ENCODE peak calls at places on chromosome 10, in eight cellular contexts. One of them, this sample, is unnamed.

GRCh38 chr10:79380125-79380917 is 33.1 kb downstream of the PPIF start:
- DNase-seq in fibroblast of the aortic adventitia: peak; percentile 74
- DNase-seq in foreskin fibroblast: peak; percentile 41
- DNase-seq in HCT116: no peak
- DNase-seq in H1: no peak
- DNase-seq in coronary artery: peak; percentile 78
- DNase-seq in astrocyte: no peak
- DNase-seq in lower leg skin: no peak
- DNase-seq in this sample: peak; percentile 88

GRCh38 chr10:2925631-2926030 is 141.7 kb upstream of the PFKP start:
- DNase-seq in fibroblast of the aortic adventitia: peak; percentile 49
- DNase-seq in foreskin fibroblast: no peak
- DNase-seq in HCT116: no peak
- DNase-seq in H1: no peak
- DNase-seq in coronary artery: no peak
- DNase-seq in astrocyte: peak; percentile 75
- DNase-seq in lower leg skin: peak; percentile 45
- DNase-seq in this sample: peak; percentile 58

GRCh38 chr10:3754727-3755439 is 30.1 kb downstream of the KLF6 start:
- DNase-seq in fibroblast of the aortic adventitia: peak; percentile 99
- DNase-seq in foreskin fibroblast: peak; percentile 85
- DNase-seq in HCT116: peak; percentile 91
- DNase-seq in H1: no peak
- DNase-seq in coronary artery: no peak
- DNase-seq in astrocyte: peak; percentile 98
- DNase-seq in lower leg skin: no peak
- DNase-seq in this sample: peak; percentile 90

GRCh38 chr10:75546004-75546403 is 114.6 kb downstream of the LRMDA start:
- DNase-seq in fibroblast of the aortic adventitia: peak; percentile 41
- DNase-seq in foreskin fibroblast: no peak
- DNase-seq in HCT116: no peak
- DNase-seq in H1: no peak
- DNase-seq in coronary artery: no peak
- DNase-seq in astrocyte: no peak
- DNase-seq in lower leg skin: no peak
- DNase-seq in this sample: no peak

GRCh38 chr10:63681965-63682704 is 160.9 kb downstream of the REEP3 start:
- DNase-seq in fibroblast of the aortic adventitia: peak; percentile 100
- DNase-seq in foreskin fibroblast: peak; percentile 98
- DNase-seq in HCT116: no peak
- DNase-seq in H1: no peak
- DNase-seq in coronary artery: no peak
- DNase-seq in astrocyte: peak; percentile 63
- DNase-seq in lower leg skin: peak; percentile 65
- DNase-seq in this sample: peak; percentile 99

GRCh38 chr10:42952931-42953683 is 123.8 kb upstream of the RET start:
- DNase-seq in fibroblast of the aortic adventitia: no peak
- DNase-seq in foreskin fibroblast: no peak
- DNase-seq in HCT116: no peak
- DNase-seq in H1: peak; percentile 48
- DNase-seq in coronary artery: peak; percentile 35
- DNase-seq in astrocyte: no peak
- DNase-seq in lower leg skin: peak; percentile 8
- DNase-seq in this sample: no peak

GRCh38 chr10:9596368-9596920 is 1421.2 kb upstream of the CELF2 start:
- DNase-seq in fibroblast of the aortic adventitia: no peak
- DNase-seq in foreskin fibroblast: peak; percentile 63
- DNase-seq in HCT116: no peak
- DNase-seq in H1: no peak
- DNase-seq in coronary artery: no peak
- DNase-seq in astrocyte: peak; percentile 42
- DNase-seq in lower leg skin: no peak
- DNase-seq in this sample: no peak

GRCh38 chr10:78139336-78139735 is 105.7 kb downstream of the RPS24 start:
- DNase-seq in fibroblast of the aortic adventitia: no peak
- DNase-seq in foreskin fibroblast: no peak
- DNase-seq in HCT116: no peak
- DNase-seq in H1: peak; percentile 55
- DNase-seq in coronary artery: no peak
- DNase-seq in astrocyte: no peak
- DNase-seq in lower leg skin: no peak
- DNase-seq in this sample: no peak

GRCh38 chr10:129800-130199 is 5.5 kb upstream of the ZMYND11 start:
- DNase-seq in fibroblast of the aortic adventitia: peak; percentile 43
- DNase-seq in foreskin fibroblast: no peak
- DNase-seq in HCT116: no peak
- DNase-seq in H1: no peak
- DNase-seq in coronary artery: no peak
- DNase-seq in astrocyte: no peak
- DNase-seq in lower leg skin: no peak
- DNase-seq in this sample: no peak

GRCh38 chr10:102565793-102566192 is 62.0 kb downstream of the SUFU start:
- DNase-seq in fibroblast of the aortic adventitia: no peak
- DNase-seq in foreskin fibroblast: no peak
- DNase-seq in HCT116: no peak
- DNase-seq in H1: peak; percentile 78
- DNase-seq in coronary artery: no peak
- DNase-seq in astrocyte: no peak
- DNase-seq in lower leg skin: no peak
- DNase-seq in this sample: no peak

GRCh38 chr10:126479280-126479679 is 91.0 kb upstream of the ADAM12 start:
- DNase-seq in fibroblast of the aortic adventitia: no peak
- DNase-seq in foreskin fibroblast: no peak
- DNase-seq in HCT116: no peak
- DNase-seq in H1: peak; percentile 16
- DNase-seq in coronary artery: no peak
- DNase-seq in astrocyte: no peak
- DNase-seq in lower leg skin: no peak
- DNase-seq in this sample: no peak

GRCh38 chr10:44339218-44339617 is 45.7 kb downstream of the CXCL12 start:
- DNase-seq in fibroblast of the aortic adventitia: no peak
- DNase-seq in foreskin fibroblast: no peak
- DNase-seq in HCT116: no peak
- DNase-seq in H1: no peak
- DNase-seq in coronary artery: peak; percentile 46
- DNase-seq in astrocyte: no peak
- DNase-seq in lower leg skin: no peak
- DNase-seq in this sample: no peak

GRCh38 chr10:36880898-36881297 is 244.5 kb upstream of the ANKRD30A start:
- DNase-seq in fibroblast of the aortic adventitia: peak; percentile 68
- DNase-seq in foreskin fibroblast: peak; percentile 1
- DNase-seq in HCT116: no peak
- DNase-seq in H1: no peak
- DNase-seq in coronary artery: no peak
- DNase-seq in astrocyte: no peak
- DNase-seq in lower leg skin: no peak
- DNase-seq in this sample: peak; percentile 45

GRCh38 chr10:24104895-24105294 is 104.0 kb upstream of the KIAA1217 start:
- DNase-seq in fibroblast of the aortic adventitia: no peak
- DNase-seq in foreskin fibroblast: no peak
- DNase-seq in HCT116: no peak
- DNase-seq in H1: no peak
- DNase-seq in coronary artery: no peak
- DNase-seq in astrocyte: no peak
- DNase-seq in lower leg skin: no peak
- DNase-seq in this sample: no peak

GRCh38 chr10:120824864-120825263 is 26.3 kb upstream of the WDR11 start:
- DNase-seq in fibroblast of the aortic adventitia: no peak
- DNase-seq in foreskin fibroblast: no peak
- DNase-seq in HCT116: peak; percentile 54
- DNase-seq in H1: peak; percentile 68
- DNase-seq in coronary artery: no peak
- DNase-seq in astrocyte: peak; percentile 3
- DNase-seq in lower leg skin: no peak
- DNase-seq in this sample: peak; percentile 12

GRCh38 chr10:72935358-72935757 is 19.2 kb downstream of the PLA2G12B start:
- DNase-seq in fibroblast of the aortic adventitia: no peak
- DNase-seq in foreskin fibroblast: peak; percentile 56
- DNase-seq in HCT116: peak; percentile 10
- DNase-seq in H1: no peak
- DNase-seq in coronary artery: no peak
- DNase-seq in astrocyte: no peak
- DNase-seq in lower leg skin: no peak
- DNase-seq in this sample: no peak

GRCh38 chr10:17244712-17245365 is 16.8 kb downstream of the VIM start:
- DNase-seq in fibroblast of the aortic adventitia: peak; percentile 34
- DNase-seq in foreskin fibroblast: no peak
- DNase-seq in HCT116: no peak
- DNase-seq in H1: no peak
- DNase-seq in coronary artery: no peak
- DNase-seq in astrocyte: no peak
- DNase-seq in lower leg skin: no peak
- DNase-seq in this sample: no peak

GRCh38 chr10:44961931-44962750 is 2.5 kb downstream of the RASSF4 start:
- DNase-seq in fibroblast of the aortic adventitia: no peak
- DNase-seq in foreskin fibroblast: no peak
- DNase-seq in HCT116: no peak
- DNase-seq in H1: peak; percentile 38
- DNase-seq in coronary artery: peak; percentile 59
- DNase-seq in astrocyte: no peak
- DNase-seq in lower leg skin: no peak
- DNase-seq in this sample: no peak

GRCh38 chr10:26621889-26622681 is 75.4 kb upstream of the PDSS1 start:
- DNase-seq in fibroblast of the aortic adventitia: peak; percentile 5
- DNase-seq in foreskin fibroblast: no peak
- DNase-seq in HCT116: no peak
- DNase-seq in H1: peak; percentile 62
- DNase-seq in coronary artery: no peak
- DNase-seq in astrocyte: peak; percentile 0
- DNase-seq in lower leg skin: peak; percentile 65
- DNase-seq in this sample: no peak
- H3K4me3 ChIP-seq in fibroblast of the aortic adventitia: peak overlapping the region; percentile 19
- H3K4me3 ChIP-seq in foreskin fibroblast: no peak overlapping the region
- H3K4me3 ChIP-seq in HCT116: peak overlapping the region; percentile 15
- H3K4me3 ChIP-seq in H1: peak overlapping the region; percentile 36
- H3K4me3 ChIP-seq in coronary artery: peak overlapping the region; percentile 67
- H3K4me3 ChIP-seq in astrocyte: peak overlapping the region; percentile 21
- H3K4me3 ChIP-seq in lower leg skin: no peak overlapping the region
- H3K4me3 ChIP-seq in this sample: no peak overlapping the region

GRCh38 chr10:132169766-132170560 is 16.8 kb upstream of the DPYSL4 start:
- DNase-seq in fibroblast of the aortic adventitia: no peak
- DNase-seq in foreskin fibroblast: no peak
- DNase-seq in HCT116: no peak
- DNase-seq in H1: no peak
- DNase-seq in coronary artery: no peak
- DNase-seq in astrocyte: no peak
- DNase-seq in lower leg skin: no peak
- DNase-seq in this sample: no peak
- TF ChIP-seq CTCF in fibroblast of the aortic adventitia: no peak
- TF ChIP-seq CTCF in foreskin fibroblast: no peak
- TF ChIP-seq CTCF in HCT116: peak; percentile 10
- TF ChIP-seq CTCF in H1: peak; percentile 37
- TF ChIP-seq CTCF in coronary artery: no peak
- TF ChIP-seq CTCF in astrocyte: no peak
- TF ChIP-seq CTCF in lower leg skin: no peak
- TF ChIP-seq CTCF in this sample: no peak

DNA sequence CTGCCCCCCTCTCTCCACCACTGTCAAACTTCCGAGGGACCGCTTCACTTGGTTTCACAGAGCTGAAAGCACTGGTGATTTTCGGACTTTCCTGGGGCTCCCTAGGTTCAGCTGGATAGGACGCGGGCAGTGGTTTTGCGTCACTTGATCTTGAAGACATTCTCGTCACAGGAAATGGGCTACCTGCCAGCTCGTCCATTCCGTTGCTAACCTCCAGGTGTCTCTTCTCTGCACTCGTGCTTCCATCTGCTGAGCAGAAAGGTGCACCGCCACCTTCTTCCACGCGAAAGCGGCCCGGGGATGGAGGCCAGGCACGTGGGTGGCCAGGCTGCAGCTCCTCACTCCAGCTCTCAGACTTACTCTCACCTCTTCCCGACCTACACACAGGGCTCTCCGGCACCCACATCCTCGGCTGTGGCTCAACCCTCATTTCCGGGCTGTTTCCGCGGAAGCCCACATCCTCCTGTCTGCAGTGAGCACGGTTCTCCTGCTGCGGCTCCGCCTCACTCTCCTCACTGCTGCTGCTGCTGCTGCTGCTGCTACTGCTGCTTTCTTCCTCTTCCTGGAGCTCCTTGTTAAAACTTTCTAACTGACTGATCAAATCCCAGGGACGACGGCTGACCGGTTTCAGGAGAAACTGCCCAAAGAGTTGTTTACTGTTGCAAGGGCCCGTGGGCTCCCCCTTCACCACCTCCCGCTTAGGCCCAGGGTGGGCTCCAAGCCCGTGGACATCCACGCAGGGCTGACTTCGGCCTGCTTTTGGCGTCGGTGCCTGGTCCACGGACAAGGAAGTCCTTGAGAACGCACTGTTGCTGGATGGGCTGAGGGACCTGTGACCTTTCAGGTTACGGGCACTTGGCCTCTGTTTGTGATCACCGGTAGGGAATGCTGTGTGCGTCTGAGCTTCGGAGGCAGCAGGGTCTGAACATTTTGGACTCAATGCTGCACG is 32.1 kb downstream of the JCAD start:
- DNase-seq in fibroblast of the aortic adventitia: no peak
- DNase-seq in foreskin fibroblast: no peak
- DNase-seq in HCT116: peak; percentile 12
- DNase-seq in H1: peak; percentile 68
- DNase-seq in coronary artery: no peak
- DNase-seq in astrocyte: no peak
- DNase-seq in lower leg skin: no peak
- DNase-seq in this sample: no peak
- H3K4me3 ChIP-seq in fibroblast of the aortic adventitia: no peak overlapping the region
- H3K4me3 ChIP-seq in foreskin fibroblast: no peak overlapping the region
- H3K4me3 ChIP-seq in HCT116: no peak overlapping the region
- H3K4me3 ChIP-seq in H1: no peak overlapping the region
- H3K4me3 ChIP-seq in coronary artery: no peak overlapping the region
- H3K4me3 ChIP-seq in astrocyte: no peak overlapping the region
- H3K4me3 ChIP-seq in lower leg skin: no peak overlapping the region
- H3K4me3 ChIP-seq in this sample: no peak overlapping the region

GRCh38 chr10:132632851-132633684 is 95.5 kb downstream of the INPP5A start:
- DNase-seq in fibroblast of the aortic adventitia: peak; percentile 72
- DNase-seq in foreskin fibroblast: no peak
- DNase-seq in HCT116: no peak
- DNase-seq in H1: no peak
- DNase-seq in coronary artery: no peak
- DNase-seq in astrocyte: peak; percentile 76
- DNase-seq in lower leg skin: no peak
- DNase-seq in this sample: peak; percentile 7

GRCh38 chr10:132632091-132632561 is 94.5 kb downstream of the INPP5A start:
- DNase-seq in fibroblast of the aortic adventitia: no peak
- DNase-seq in foreskin fibroblast: no peak
- DNase-seq in HCT116: no peak
- DNase-seq in H1: no peak
- DNase-seq in coronary artery: no peak
- DNase-seq in astrocyte: no peak
- DNase-seq in lower leg skin: no peak
- DNase-seq in this sample: no peak

GRCh38 chr10:132636358-132636757 is 98.8 kb downstream of the INPP5A start:
- DNase-seq in fibroblast of the aortic adventitia: no peak
- DNase-seq in foreskin fibroblast: no peak
- DNase-seq in HCT116: no peak
- DNase-seq in H1: no peak
- DNase-seq in coronary artery: no peak
- DNase-seq in astrocyte: no peak
- DNase-seq in lower leg skin: no peak
- DNase-seq in this sample: no peak

GRCh38 chr10:132634947-132635271 is 97.3 kb downstream of the INPP5A start:
- DNase-seq in fibroblast of the aortic adventitia: no peak
- DNase-seq in foreskin fibroblast: no peak
- DNase-seq in HCT116: no peak
- DNase-seq in H1: no peak
- DNase-seq in coronary artery: no peak
- DNase-seq in astrocyte: no peak
- DNase-seq in lower leg skin: no peak
- DNase-seq in this sample: no peak

GRCh38 chr10:132634241-132634946 is 96.8 kb downstream of the INPP5A start:
- DNase-seq in fibroblast of the aortic adventitia: no peak
- DNase-seq in foreskin fibroblast: no peak
- DNase-seq in HCT116: no peak
- DNase-seq in H1: no peak
- DNase-seq in coronary artery: no peak
- DNase-seq in astrocyte: no peak
- DNase-seq in lower leg skin: no peak
- DNase-seq in this sample: no peak
- TF ChIP-seq CTCF in fibroblast of the aortic adventitia: no peak
- TF ChIP-seq CTCF in foreskin fibroblast: no peak
- TF ChIP-seq CTCF in HCT116: no peak
- TF ChIP-seq CTCF in H1: peak; percentile 48
- TF ChIP-seq CTCF in coronary artery: no peak
- TF ChIP-seq CTCF in astrocyte: no peak
- TF ChIP-seq CTCF in lower leg skin: no peak
- TF ChIP-seq CTCF in this sample: no peak

This sample was measured in fibroblast of villous mesenchyme.